ENCODE peak calls at places on chromosomes 6 and 20, in six cellular contexts. U is ovary, Z is thoracic aorta, S is left ventricle myocardium inferior, J is AG04450, T is fibroblast of the aortic adventitia. D is an unnamed sample.

GRCh38 chr6:157229219-157229607 is 94.1 kb downstream of the TMEM242 start:
- DNase-seq in T (no peak), U (no peak), S (no peak), J (no peak), Z (no peak), D (no peak)

GRCh38 chr20:50302463-50303041 is 111.9 kb downstream of the CEBPB start:
- DNase-seq in Z (no peak), S (no peak), J (no peak), T (peak), U (peak), D (no peak)

GRCh38 chr20:8361008-8361652 is 229.1 kb downstream of the PLCB1 start:
- DNase-seq in T (peak), Z (no peak), U (no peak), S (no peak), J (no peak), D (no peak)

GRCh38 chr6:26556263-26557070 is 18.3 kb downstream of the HMGN4 start:
- DNase-seq in J (peak), T (peak), S (peak), Z (no peak), U (peak), D (no peak)

GRCh38 chr20:38798266-38798665 is 7.2 kb upstream of the PPP1R16B start:
- DNase-seq in S (no peak), T (no peak), U (no peak), Z (no peak), J (no peak), D (no peak)

GRCh38 chr20:2210646-2211556 is 84.9 kb upstream of the TGM3 start:
- DNase-seq in J (no peak), U (no peak), T (peak), S (peak), Z (no peak), D (no peak)

GRCh38 chr6:32854376-32855178 is 585 bp downstream of the PSMB9 start:
- DNase-seq in U (peak), Z (no peak), T (peak), S (peak), J (no peak), D (no peak)

GRCh38 chr6:1379026-1379809 is 10.2 kb upstream of the FOXF2 start:
- DNase-seq in U (no peak), J (no peak), Z (no peak), S (no peak), T (no peak), D (no peak)

GRCh38 chr6:107862383-107862782 is 38.3 kb upstream of the SCML4 start:
- DNase-seq in S (no peak), U (no peak), Z (no peak), T (no peak), J (no peak), D (no peak)

GRCh38 chr6:7888587-7889357 is 21.8 kb downstream of the TXNDC5 start:
- DNase-seq in S (no peak), T (no peak), U (no peak), J (no peak), Z (no peak), D (no peak)

GRCh38 chr6:53517021-53517420 is 27.9 kb downstream of the GCLC start:
- DNase-seq in Z (no peak), T (no peak), S (no peak), J (no peak), U (no peak), D (no peak)

GRCh38 chr6:17780071-17780470 is 73.3 kb upstream of the NUP153 start:
- DNase-seq in U (no peak), S (no peak), J (no peak), T (no peak), Z (no peak), D (no peak)

GRCh38 chr6:129593233-129593564 is 116.8 kb downstream of the ARHGAP18 start:
- DNase-seq in Z (no peak), U (no peak), S (no peak), T (peak), J (no peak), D (no peak)

GRCh38 chr6:25991785-25992412 is 29.3 kb downstream of the TRIM38 start:
- DNase-seq in Z (peak), U (peak), S (peak), T (peak), J (no peak), D (no peak)

GRCh38 chr20:44111712-44112335 is 75.2 kb downstream of the JPH2 start:
- DNase-seq in S (no peak), Z (no peak), J (no peak), T (peak), U (no peak), D (no peak)

GRCh38 chr20:54372313-54372712 is 103.1 kb upstream of the DOK5 start:
- DNase-seq in U (no peak), Z (no peak), J (no peak), T (no peak), S (no peak), D (no peak)

GRCh38 chr6:25366785-25367657 is 87.8 kb downstream of the CARMIL1 start:
- DNase-seq in J (no peak), T (peak), Z (no peak), S (no peak), U (no peak), D (no peak)

GRCh38 chr6:114049367-114049966 is 78.5 kb upstream of the HDAC2 start:
- DNase-seq in S (no peak), J (no peak), U (no peak), Z (no peak), T (no peak), D (no peak)

GRCh38 chr20:15200139-15200538 is 862.7 kb upstream of the FLRT3 start:
- DNase-seq in Z (no peak), T (no peak), U (no peak), J (no peak), S (no peak), D (no peak)

GRCh38 chr6:114108119-114109002 is 137.4 kb upstream of the HDAC2 start:
- DNase-seq in S (peak), U (peak), Z (no peak), T (peak), J (peak), D (peak)

GRCh38 chr20:4957939-4958362 is 43.4 kb downstream of the SLC23A2 start:
- DNase-seq in Z (no peak), J (no peak), U (no peak), T (peak), S (no peak), D (no peak)

GRCh38 chr6:33407132-33407718 is 3.6 kb upstream of the PHF1 start:
- DNase-seq in S (no peak), J (no peak), Z (no peak), U (no peak), T (peak), D (no peak)

GRCh38 chr6:105452924-105453756 is 50.3 kb upstream of the PREP start:
- DNase-seq in S (no peak), Z (no peak), J (no peak), U (no peak), T (no peak), D (no peak)

GRCh38 chr20:50563133-50563944 is 53.2 kb downstream of the PTPN1 start:
- DNase-seq in S (no peak), Z (no peak), T (no peak), U (no peak), J (no peak), D (no peak)

GRCh38 chr6:97186416-97186999 is 96.5 kb downstream of the MMS22L start:
- DNase-seq in U (peak), Z (no peak), S (peak), J (peak), T (peak), D (peak)

GRCh38 chr6:36683145-36683655 is 4.7 kb downstream of the CDKN1A start:
- DNase-seq in J (no peak), T (no peak), U (no peak), S (no peak), Z (no peak), D (no peak)
- TF ChIP-seq CTCF in J (no peak), T (no peak), U (no peak), S (no peak), Z (no peak), D (no peak)

GRCh38 chr20:1178103-1178502 is 6.7 kb downstream of the TMEM74B start:
- DNase-seq in J (no peak), Z (no peak), S (no peak), U (no peak), T (no peak), D (no peak)

GRCh38 chr20:1178623-1179022 is 6.2 kb downstream of the TMEM74B start:
- DNase-seq in U (no peak), Z (no peak), J (no peak), T (no peak), S (no peak), D (no peak)

GRCh38 chr20:1174787-1175186 is 10.0 kb downstream of the TMEM74B start:
- DNase-seq in J (no peak), T (no peak), S (no peak), U (no peak), Z (no peak), D (no peak)

GRCh38 chr20:1180949-1181348 is 3.8 kb downstream of the TMEM74B start:
- DNase-seq in U (no peak), T (no peak), J (no peak), S (no peak), Z (no peak), D (no peak)

DNA sequence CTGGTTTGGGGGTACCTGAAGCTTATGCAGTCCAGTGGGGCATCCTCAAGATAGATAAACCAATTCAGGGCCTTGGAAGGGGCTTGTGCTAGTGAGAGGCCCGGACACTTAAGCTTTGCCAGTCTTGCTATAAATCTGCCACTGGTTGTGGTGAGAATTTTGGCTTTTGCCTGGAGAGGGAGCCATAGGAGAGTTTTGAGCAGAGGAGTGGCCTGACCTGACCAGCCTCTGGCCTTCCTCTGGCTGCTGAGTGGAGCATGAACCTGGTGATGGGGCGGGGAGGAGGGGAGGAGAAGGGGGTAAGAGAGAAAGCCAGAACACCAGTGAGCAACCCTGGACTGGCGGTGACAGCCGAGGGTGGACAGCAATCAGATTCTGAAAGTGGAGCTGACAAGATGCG is 7.1 kb downstream of the TMEM74B start:
- DNase-seq in U (no peak), T (no peak), J (no peak), Z (no peak), S (no peak), D (no peak)
- TF ChIP-seq CTCF in U (no peak), T (no peak), J (no peak), Z (no peak), S (no peak), D (no peak)

GRCh38 chr6:90586675-90587638 is at the start of gene MAP3K7:
- DNase-seq in U (peak), J (peak), Z (peak), T (peak), S (peak), D (peak)
- TF ChIP-seq CTCF in U (no peak), J (no peak), Z (no peak), T (no peak), S (no peak), D (no peak)

DNA sequence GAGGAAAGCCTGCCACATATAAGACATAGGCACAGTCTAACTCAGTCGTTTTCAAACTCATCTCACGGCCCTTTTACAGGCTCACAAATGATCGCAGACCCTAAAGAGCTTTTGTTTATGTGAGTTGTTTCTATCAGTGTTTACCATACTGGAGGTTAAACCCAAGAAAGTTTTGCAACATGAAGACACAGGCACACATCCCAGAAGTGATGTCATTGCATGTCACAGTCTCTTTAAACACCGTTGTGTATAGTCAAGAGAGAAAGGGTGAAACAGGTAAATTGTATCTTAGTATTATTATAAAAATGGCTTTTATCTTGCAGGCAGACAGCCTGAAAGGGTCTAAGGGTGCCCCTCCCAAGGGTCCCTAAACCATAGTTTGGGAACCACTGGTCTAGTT is 96.7 kb downstream of the BACH2 start:
- DNase-seq in Z (no peak), U (no peak), S (no peak), J (no peak), T (no peak), D (no peak)
- TF ChIP-seq CTCF in Z (no peak), U (no peak), S (no peak), J (no peak), T (no peak), D (no peak)

GRCh38 chr20:11919046-11919445 is 1.4 kb downstream of the BTBD3 start:
- DNase-seq in T (no peak), Z (no peak), S (peak), U (no peak), J (no peak), D (no peak)
- TF ChIP-seq CTCF in T (no peak), Z (no peak), S (no peak), U (no peak), J (no peak), D (no peak)

GRCh38 chr6:50608421-50608820 is 104.9 kb upstream of the TFAP2D start:
- DNase-seq in J (no peak), U (no peak), S (no peak), T (no peak), Z (no peak), D (no peak)

DNA sequence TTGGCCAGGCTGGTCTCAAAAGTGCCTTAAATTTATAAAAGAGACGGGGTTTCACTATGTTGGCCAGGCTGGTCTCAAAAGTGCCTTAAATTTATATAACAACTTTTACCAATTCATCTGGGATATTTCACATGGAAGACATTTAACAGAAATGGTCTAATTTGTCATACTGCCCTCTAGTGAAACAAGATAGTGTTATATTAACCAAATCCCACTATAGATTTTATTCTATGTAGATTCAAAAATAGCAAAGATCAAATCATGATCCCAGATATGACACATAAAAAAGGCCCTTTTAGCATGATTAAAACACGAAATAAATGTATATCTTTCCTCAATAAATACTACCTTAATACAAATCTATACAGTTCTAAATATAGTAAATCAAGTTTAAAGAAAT is 102.8 kb upstream of the TFAP2D start:
- DNase-seq in Z (no peak), J (no peak), U (no peak), S (no peak), T (no peak), D (no peak)
- TF ChIP-seq CTCF in Z (no peak), J (no peak), U (no peak), S (no peak), T (no peak), D (no peak)

DNA sequence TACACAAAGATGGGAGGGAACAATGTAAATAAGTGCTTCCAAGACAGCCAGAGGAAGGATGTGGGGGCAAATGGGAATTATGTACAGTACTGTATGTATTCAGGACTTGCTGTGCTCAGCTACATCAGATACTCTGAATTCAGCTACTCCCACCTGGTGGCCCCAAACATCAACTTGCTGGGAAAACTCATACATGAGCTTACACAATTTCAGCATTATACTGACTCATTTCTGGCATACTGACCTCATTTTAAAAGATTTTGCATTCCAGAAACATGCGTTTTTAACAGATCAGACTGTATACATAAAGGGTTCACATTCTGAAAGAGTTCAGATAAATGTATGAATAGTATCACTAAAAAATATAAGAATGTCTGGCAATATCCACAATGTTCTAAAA is 59.7 kb downstream of the GPX5 start:
- DNase-seq in Z (no peak), T (no peak), S (no peak), J (no peak), U (no peak), D (no peak)
- TF ChIP-seq CTCF in Z (no peak), T (no peak), S (no peak), J (peak), U (no peak), D (no peak)

DNA sequence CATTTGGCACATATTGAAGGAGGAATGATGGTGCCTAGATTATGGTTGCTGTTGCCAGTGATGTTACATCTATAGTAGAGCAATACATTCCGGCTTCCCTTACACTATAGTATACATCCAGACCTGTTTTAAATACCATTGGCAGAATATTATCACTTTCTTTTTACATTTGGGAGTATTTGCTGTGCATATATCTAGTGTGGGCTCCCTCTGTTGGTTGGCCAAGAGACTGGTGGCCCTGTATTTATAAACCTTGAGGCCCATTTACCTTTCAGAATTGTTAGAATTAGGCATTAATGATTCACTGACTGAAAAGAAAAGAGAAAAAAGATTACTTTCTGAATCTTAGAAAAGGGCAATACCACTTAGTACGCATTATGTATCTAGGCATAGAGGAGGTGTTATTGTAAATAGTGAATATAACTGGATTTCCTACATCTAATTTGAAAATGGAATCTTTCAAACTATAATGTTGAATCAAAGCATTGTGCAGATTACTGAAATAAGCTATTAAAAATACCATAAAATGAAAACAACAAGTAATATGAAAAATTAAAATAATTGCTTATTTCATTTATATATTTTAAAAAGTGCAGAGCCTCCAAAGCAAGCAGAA is 628.8 kb upstream of the MAN1A1 start:
- DNase-seq in J (no peak), U (no peak), Z (no peak), T (peak), S (no peak), D (no peak)
- TF ChIP-seq CTCF in J (peak), U (no peak), Z (no peak), T (peak), S (peak), D (no peak)

GRCh38 chr6:37368961-37369320 is 15.2 kb downstream of the RNF8 start:
- DNase-seq in U (no peak), T (no peak), S (no peak), Z (no peak), J (no peak), D (no peak)

GRCh38 chr6:37366910-37367309 is 13.1 kb downstream of the RNF8 start:
- DNase-seq in S (no peak), J (no peak), U (no peak), Z (no peak), T (no peak), D (no peak)

GRCh38 chr6:37362101-37362823 is 8.5 kb downstream of the RNF8 start:
- DNase-seq in Z (no peak), U (no peak), S (no peak), J (no peak), T (no peak), D (no peak)

GRCh38 chr6:37367557-37367956 is 13.8 kb downstream of the RNF8 start:
- DNase-seq in J (no peak), U (no peak), S (no peak), Z (no peak), T (no peak), D (no peak)

DNA sequence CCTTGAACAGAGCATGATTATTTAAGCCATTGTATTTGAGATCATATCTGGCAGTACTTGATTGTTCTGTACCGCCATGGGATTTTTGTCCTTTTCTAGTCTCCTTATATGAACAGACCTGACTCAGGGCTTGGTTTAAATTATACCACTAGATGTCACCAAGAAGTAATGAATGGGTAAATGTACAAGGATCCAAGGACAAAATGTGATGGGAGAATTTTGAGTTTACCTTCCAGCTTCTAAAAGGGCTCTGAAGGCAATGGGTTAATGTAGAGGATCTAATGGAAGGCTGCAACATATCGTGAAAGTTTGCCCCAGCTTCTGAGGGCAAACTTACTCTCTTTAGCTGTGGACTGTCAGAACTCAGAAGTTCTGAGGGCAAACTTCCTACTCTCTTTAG is 12.0 kb downstream of the RNF8 start:
- DNase-seq in T (peak), S (no peak), U (no peak), J (no peak), Z (no peak), D (no peak)
- TF ChIP-seq CTCF in T (peak), S (peak), U (peak), J (peak), Z (peak), D (no peak)

D was measured in omental fat pad.